ENCODE peak calls at places on chromosomes 2 and 18, in five cellular contexts. O is naive thymus-derived CD8-positive, alpha-beta T cell; R is NCI-H1105; C is KBM-7; J is Calu3. D is an unnamed sample.

GRCh38 chr2:220708366-220708765 is 863.7 kb downstream of the EPHA4 start:
- DNase-seq in C (no peak), O (no peak), R (no peak), J (no peak), D (no peak)

GRCh38 chr18:1906421-1906820 is 664.9 kb downstream of the METTL4 start:
- DNase-seq in J (no peak), R (no peak), C (no peak), O (no peak), D (no peak)

GRCh38 chr2:7956126-7956689 is 725.6 kb upstream of the ID2 start:
- DNase-seq in C (no peak), J (no peak), O (no peak), R (no peak), D (no peak)

GRCh38 chr2:138780451-138780880 is 276 bp upstream of the NXPH2 start:
- DNase-seq in O (no peak), R (no peak), C (no peak), J (peak; percentile 35), D (no peak)

GRCh38 chr2:184692137-184692734 is 93.9 kb downstream of the ZNF804A start:
- DNase-seq in R (peak; percentile 23), C (no peak), J (no peak), O (no peak), D (peak; percentile 96)

GRCh38 chr2:60756097-60757087 is at the start of gene PAPOLG:
- DNase-seq in J (peak; percentile 97), R (peak; percentile 95), C (peak; percentile 93), O (peak; percentile 97), D (peak; percentile 48)

GRCh38 chr18:7021994-7022840 is 95.4 kb downstream of the LAMA1 start:
- DNase-seq in O (no peak), C (peak; percentile 41), R (peak; percentile 44), J (peak; percentile 71), D (peak; percentile 69)

GRCh38 chr18:7221424-7222155 is 9.3 kb upstream of the LRRC30 start:
- DNase-seq in C (peak; percentile 52), R (peak; percentile 17), J (peak; percentile 60), O (no peak), D (no peak)

GRCh38 chr2:177783835-177784448 is 288.6 kb downstream of the PDE11A start:
- DNase-seq in R (no peak), O (no peak), C (peak; percentile 72), J (peak; percentile 31), D (peak; percentile 85)

GRCh38 chr2:95121150-95121494 is 486 bp downstream of the MRPS5 start:
- DNase-seq in R (no peak), C (no peak), J (no peak), O (no peak), D (no peak)